ENCODE peak calls at places on chromosomes 12 and 14, in four cellular contexts. U, L, N and C are unnamed samples.

GRCh38 chr12:3453947-3454675 is 36.9 kb upstream of the PRMT8 start:
- DNase-seq in U (peak; percentile 10), L (no peak), N (no peak), C (no peak)

GRCh38 chr14:90829677-90830076 is 13.4 kb upstream of the TTC7B start:
- DNase-seq in U (no peak), L (no peak), N (no peak), C (no peak)

GRCh38 chr12:109053382-109054123 is 1.2 kb downstream of the USP30 start:
- DNase-seq in U (no peak), L (no peak), N (peak; percentile 49), C (no peak)

GRCh38 chr12:6347367-6348338 is 5.8 kb upstream of the TNFRSF1A start:
- DNase-seq in U (no peak), L (no peak), N (no peak), C (peak; percentile 65)

GRCh38 chr12:13203028-13203922 is 6.7 kb downstream of the EMP1 start:
- DNase-seq in U (no peak), L (no peak), N (no peak), C (peak; percentile 58)

GRCh38 chr12:70002912-70003255 is 177.9 kb downstream of the MYRFL start:
- DNase-seq in U (no peak), L (no peak), N (no peak), C (no peak)

GRCh38 chr14:28954025-28954424 is 187.4 kb downstream of the FOXG1 start:
- DNase-seq in U (no peak), L (no peak), N (no peak), C (no peak)

GRCh38 chr14:105340821-105341408 is 26.4 kb downstream of the PACS2 start:
- DNase-seq in U (no peak), L (no peak), N (no peak), C (no peak)

GRCh38 chr12:127374447-127374846 is 892.5 kb upstream of the TMEM132C start:
- DNase-seq in U (no peak), L (no peak), N (no peak), C (no peak)

GRCh38 chr14:67690011-67690410 is 5.6 kb downstream of the RDH11 start:
- DNase-seq in U (no peak), L (no peak), N (no peak), C (no peak)

GRCh38 chr12:13950502-13950901 is 30.9 kb downstream of the GRIN2B start:
- DNase-seq in U (peak; percentile 52), L (no peak), N (no peak), C (no peak)

GRCh38 chr14:68145036-68145435 is 325.5 kb downstream of the RAD51B start:
- DNase-seq in U (no peak), L (no peak), N (no peak), C (no peak)

GRCh38 chr12:58487280-58488141 is 432.8 kb downstream of the LRIG3 start:
- DNase-seq in U (no peak), L (no peak), N (no peak), C (no peak)

GRCh38 chr12:47754881-47755280 is 3.8 kb downstream of the RAPGEF3 start:
- DNase-seq in U (no peak), L (peak; percentile 84), N (no peak), C (peak; percentile 50)

GRCh38 chr12:95774311-95775045 is 16.1 kb downstream of the NTN4 start:
- DNase-seq in U (no peak), L (no peak), N (no peak), C (no peak)

GRCh38 chr14:92436115-92436776 is 77.3 kb upstream of the RIN3 start:
- DNase-seq in U (no peak), L (no peak), N (no peak), C (no peak)

GRCh38 chr12:9931245-9931644 is 925 bp downstream of the CLEC2A start:
- DNase-seq in U (no peak), L (no peak), N (no peak), C (no peak)
- H3K27ac ChIP-seq in U (no peak overlapping the region), L (no peak overlapping the region), N (no peak overlapping the region), C (no peak overlapping the region)

GRCh38 chr12:132317233-132317938 is 12.0 kb downstream of the GALNT9 start:
- DNase-seq in U (no peak), L (no peak), N (no peak), C (peak; percentile 7)

GRCh38 chr12:132319359-132319950 is 9.9 kb downstream of the GALNT9 start:
- DNase-seq in U (no peak), L (no peak), N (no peak), C (no peak)

GRCh38 chr12:132318618-132319033 is 10.8 kb downstream of the GALNT9 start:
- DNase-seq in U (no peak), L (no peak), N (no peak), C (no peak)

GRCh38 chr12:132316497-132317232 is 12.7 kb downstream of the GALNT9 start:
- DNase-seq in U (no peak), L (no peak), N (no peak), C (no peak)

GRCh38 chr12:132318135-132318534 is 11.3 kb downstream of the GALNT9 start:
- DNase-seq in U (no peak), L (no peak), N (no peak), C (peak; percentile 3)
- H3K4me3 ChIP-seq in U (no peak overlapping the region), L (no peak overlapping the region), N (no peak overlapping the region), C (no peak overlapping the region)

DNA sequence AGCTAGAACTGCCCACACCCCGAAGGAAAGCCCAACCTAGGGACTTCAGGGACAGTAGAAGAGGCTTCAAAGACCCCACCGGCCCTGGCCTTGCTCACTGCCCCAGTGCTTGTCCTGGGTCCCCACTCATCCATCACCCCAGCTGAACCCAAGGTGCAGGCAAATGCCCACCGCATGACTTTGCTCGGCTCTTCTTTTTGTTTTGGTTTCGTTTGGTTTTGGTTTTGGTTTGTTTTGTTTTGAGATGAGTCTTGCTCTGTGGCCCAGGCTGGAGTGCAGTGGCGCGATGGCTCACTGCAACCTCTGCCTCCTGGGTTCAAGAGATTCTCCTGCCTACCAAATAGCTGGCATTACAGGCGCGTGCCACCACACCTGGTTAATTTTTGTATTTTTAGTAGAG is 9.0 kb downstream of the CCDC85C start:
- DNase-seq in U (no peak), L (no peak), N (no peak), C (no peak)
- H3K4me1 ChIP-seq in U (peaks cover 70% of the 10 kb centered on the region), L (peaks cover 41% of the 10 kb centered on the region), N (peaks cover 7% of the 10 kb centered on the region), C (peaks cover 99% of the 10 kb centered on the region)

DNA sequence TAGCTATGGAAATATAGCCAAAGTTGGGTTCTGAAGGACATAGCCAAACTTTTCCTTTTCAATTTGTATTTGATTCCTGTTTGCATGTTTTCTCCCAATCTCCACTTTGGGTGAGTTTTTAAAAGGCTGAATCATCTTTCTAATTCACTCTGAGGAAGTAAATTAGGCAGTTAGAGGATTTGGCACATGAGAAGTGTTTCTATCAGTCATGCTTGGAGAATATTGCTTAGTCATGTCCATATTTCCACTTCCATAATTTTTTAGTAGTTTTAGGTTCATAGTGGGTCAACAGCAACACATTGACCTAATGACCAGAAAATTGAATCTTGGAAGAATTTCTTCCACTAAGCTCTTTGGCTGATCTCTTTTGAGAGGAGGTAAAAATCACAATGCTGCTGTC is 21.8 kb downstream of the IRAK3 start:
- DNase-seq in U (no peak), L (no peak), N (no peak), C (no peak)
- H3K27ac ChIP-seq in U (no peak overlapping the region), L (no peak overlapping the region), N (no peak overlapping the region), C (no peak overlapping the region)

DNA sequence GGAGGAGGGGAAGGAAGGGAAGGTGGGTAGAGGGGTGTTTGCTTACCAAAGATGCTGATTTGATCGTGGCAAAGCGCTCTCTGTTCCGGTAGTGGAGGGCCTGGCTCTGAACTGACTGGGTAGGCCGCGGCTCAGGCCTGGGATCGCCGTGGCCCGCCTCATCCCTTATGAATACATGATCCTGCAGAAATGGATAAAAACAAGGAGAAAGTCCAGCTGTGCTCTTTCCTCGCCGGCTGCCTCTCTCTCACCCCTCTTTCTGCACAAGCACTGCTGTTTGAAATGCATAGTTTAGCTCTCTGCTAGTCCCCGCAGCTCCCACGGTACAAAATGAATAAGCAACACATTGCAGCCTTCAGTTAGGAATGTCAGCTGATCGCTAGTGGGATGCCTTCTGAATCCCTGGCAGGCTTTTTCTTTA is 53.8 kb downstream of the PEBP1 start:
- DNase-seq in U (no peak), L (peak; percentile 19), N (no peak), C (peak; percentile 13)
- H3K4me3 ChIP-seq in U (no peak overlapping the region), L (peak overlapping the region; percentile 21), N (no peak overlapping the region), C (peak overlapping the region; percentile 52)

GRCh38 chr14:77109656-77110055 is 11.6 kb downstream of the CIPC start:
- DNase-seq in U (no peak), L (no peak), N (no peak), C (no peak)

GRCh38 chr14:77107228-77107627 is 9.2 kb downstream of the CIPC start:
- DNase-seq in U (no peak), L (no peak), N (no peak), C (no peak)

GRCh38 chr14:77110286-77110685 is 12.2 kb downstream of the CIPC start:
- DNase-seq in U (no peak), L (no peak), N (no peak), C (no peak)

GRCh38 chr14:77106666-77107065 is 8.6 kb downstream of the CIPC start:
- DNase-seq in U (no peak), L (no peak), N (no peak), C (no peak)

DNA sequence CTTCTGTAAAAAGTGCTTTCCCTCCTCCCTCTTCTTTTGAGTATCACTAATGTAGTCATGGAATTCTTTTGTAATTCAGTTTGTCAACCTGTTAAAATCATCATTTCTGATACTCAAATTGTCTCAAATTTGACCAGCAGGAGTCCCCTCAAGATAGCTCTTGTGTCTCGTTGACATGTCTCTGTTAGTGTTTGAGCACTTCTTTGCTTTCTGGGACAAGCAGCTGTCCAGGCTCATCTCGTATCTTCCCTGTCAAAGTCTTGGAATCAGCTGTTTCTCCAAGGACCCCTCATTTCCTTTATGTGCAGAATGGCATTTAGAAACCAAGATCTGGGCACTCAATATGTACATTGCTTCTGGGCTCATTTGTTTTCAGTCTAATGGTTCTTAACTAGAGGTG is 10.7 kb downstream of the CIPC start:
- DNase-seq in U (no peak), L (no peak), N (no peak), C (no peak)
- H3K4me1 ChIP-seq in U (no peaks in the 10 kb centered on the region), L (no peaks in the 10 kb centered on the region), N (no peaks in the 10 kb centered on the region), C (peaks cover 79% of the 10 kb centered on the region)

GRCh38 chr12:60279224-60279623 is 683.4 kb downstream of the SLC16A7 start:
- DNase-seq in U (no peak), L (no peak), N (no peak), C (no peak)
- H3K27ac ChIP-seq in U (no peak overlapping the region), L (no peak overlapping the region), N (no peak overlapping the region), C (no peak overlapping the region)

GRCh38 chr12:55739025-55739378 is 3.9 kb upstream of the GDF11 start:
- DNase-seq in U (no peak), L (no peak), N (no peak), C (no peak)
- H3K4me3 ChIP-seq in U (peak overlapping the region; percentile 45), L (no peak overlapping the region), N (peak overlapping the region; percentile 91), C (peak overlapping the region; percentile 61)

DNA sequence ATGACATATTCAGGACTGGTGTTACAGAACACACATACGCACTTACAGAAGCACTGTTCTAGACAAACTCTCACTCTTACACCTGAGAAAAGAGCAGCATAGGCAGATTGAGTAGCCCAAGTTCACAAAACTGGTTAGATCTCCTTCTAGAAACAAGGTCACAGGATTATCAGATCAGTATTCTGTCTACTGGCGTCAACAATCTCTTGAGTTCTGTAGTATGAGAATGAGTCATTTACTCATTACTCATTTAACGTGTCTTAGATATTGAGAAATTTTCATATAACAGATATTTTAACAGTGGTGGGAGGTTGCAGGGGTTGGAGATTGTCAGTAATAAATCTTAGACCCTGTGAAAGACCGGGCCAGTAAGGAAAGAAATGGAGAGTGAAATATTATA is 2.8 kb upstream of the TSPAN8 start:
- DNase-seq in U (no peak), L (no peak), N (no peak), C (no peak)
- H3K4me1 ChIP-seq in U (no peaks in the 10 kb centered on the region), L (peaks cover 63% of the 10 kb centered on the region), N (no peaks in the 10 kb centered on the region), C (no peaks in the 10 kb centered on the region)